ENCODE peak calls at places on chromosomes 6 and 20, in six cellular contexts. Z, I, A, F, D and O are unnamed samples.

GRCh38 chr20:48352042-48352441 is 475.8 kb downstream of the PREX1 start:
- DNase-seq in F (no peak), D (no peak), I (no peak), A (no peak), Z (no peak), O (no peak)

GRCh38 chr6:26501482-26501986 is 1.4 kb downstream of the BTN1A1 start:
- DNase-seq in Z (no peak), I (peak; percentile 74), A (peak; percentile 80), F (peak; percentile 12), D (no peak), O (peak; percentile 40)

GRCh38 chr6:82362868-82363267 is 749 bp upstream of the TPBG start:
- DNase-seq in Z (no peak), D (no peak), I (no peak), F (peak; percentile 78), A (no peak), O (no peak)

GRCh38 chr6:52157301-52157930 is 28.8 kb upstream of the IL17A start:
- DNase-seq in F (peak; percentile 31), Z (no peak), D (no peak), I (no peak), A (no peak), O (no peak)

GRCh38 chr20:12965880-12966270 is 42.9 kb upstream of the SPTLC3 start:
- DNase-seq in F (no peak), I (no peak), Z (no peak), D (no peak), A (no peak), O (no peak)

GRCh38 chr6:108872001-108872974 is 24.1 kb downstream of the ARMC2 start:
- DNase-seq in F (no peak), I (peak; percentile 64), A (no peak), Z (no peak), D (no peak), O (no peak)

GRCh38 chr6:1286972-1287600 is 24.8 kb upstream of the FOXQ1 start:
- DNase-seq in F (peak; percentile 97), Z (peak; percentile 29), A (no peak), I (no peak), D (no peak), O (no peak)

GRCh38 chr20:50015993-50016770 is 33.4 kb downstream of the SNAI1 start:
- DNase-seq in D (no peak), Z (no peak), F (no peak), I (no peak), A (no peak), O (peak; percentile 92)

GRCh38 chr20:10427060-10427692 is 6.8 kb downstream of the MKKS start:
- DNase-seq in I (peak; percentile 64), A (no peak), D (peak; percentile 11), Z (peak; percentile 55), F (peak; percentile 66), O (peak; percentile 48)

GRCh38 chr6:35782424-35782823 is 1.6 kb downstream of the CLPSL1 start:
- DNase-seq in D (no peak), Z (no peak), F (no peak), I (no peak), A (no peak), O (no peak)

GRCh38 chr6:62764841-62765240 is 446.4 kb upstream of the FKBP1C start:
- DNase-seq in D (no peak), I (no peak), A (no peak), F (no peak), Z (no peak), O (no peak)

GRCh38 chr6:79634491-79634890 is 3.4 kb downstream of the SH3BGRL2 start:
- DNase-seq in Z (no peak), I (no peak), A (no peak), F (no peak), D (no peak), O (no peak)

GRCh38 chr20:39691151-39691862 is 729.2 kb downstream of the DHX35 start:
- DNase-seq in F (no peak), D (no peak), I (no peak), Z (no peak), A (no peak), O (no peak)

GRCh38 chr6:33958208-33958862 is 154.5 kb upstream of the MLN start:
- DNase-seq in Z (no peak), D (no peak), I (no peak), F (no peak), A (no peak), O (no peak)

GRCh38 chr20:38338849-38339520 is 7.3 kb upstream of the LBP start:
- DNase-seq in F (no peak), Z (no peak), D (no peak), A (no peak), I (no peak), O (peak; percentile 84)

GRCh38 chr6:64685401-64685800 is 1021.6 kb downstream of the EYS start:
- DNase-seq in D (no peak), F (no peak), Z (no peak), I (no peak), A (no peak), O (no peak)

GRCh38 chr6:112879920-112880413 is 532.8 kb downstream of the RFPL4B start:
- DNase-seq in I (no peak), D (peak; percentile 82), A (no peak), F (no peak), Z (no peak), O (peak; percentile 80)

GRCh38 chr20:63775096-63775978 is 35.8 kb downstream of the SLC2A4RG start:
- DNase-seq in A (no peak), D (peak; percentile 52), I (no peak), F (peak; percentile 24), Z (no peak), O (no peak)

GRCh38 chr6:47451162-47451561 is 26.4 kb upstream of the CD2AP start:
- DNase-seq in I (no peak), A (no peak), D (no peak), Z (no peak), F (no peak), O (no peak)

GRCh38 chr20:51456511-51457280 is 85.8 kb downstream of the NFATC2 start:
- DNase-seq in F (peak; percentile 96), D (peak; percentile 85), A (peak; percentile 96), I (no peak), Z (peak; percentile 86), O (peak; percentile 64)

GRCh38 chr6:18585032-18585573 is 198.0 kb downstream of the RNF144B start:
- DNase-seq in F (peak; percentile 69), Z (no peak), A (no peak), D (peak; percentile 3), I (no peak), O (no peak)

GRCh38 chr20:2397091-2397490 is 16.4 kb downstream of the TGM6 start:
- DNase-seq in D (no peak), F (no peak), A (no peak), Z (no peak), I (no peak), O (no peak)

GRCh38 chr6:52512199-52512598 is 64.7 kb downstream of the TRAM2 start:
- DNase-seq in A (no peak), F (peak; percentile 94), D (no peak), Z (peak; percentile 43), I (no peak), O (no peak)

GRCh38 chr20:21571841-21572690 is 58.2 kb upstream of the NKX2-2 start:
- DNase-seq in Z (no peak), F (peak; percentile 1), D (no peak), A (no peak), I (no peak), O (no peak)

GRCh38 chr20:59003836-59004492 is 3.1 kb downstream of the CTSZ start:
- DNase-seq in A (peak; percentile 73), D (no peak), I (no peak), F (no peak), Z (no peak), O (peak; percentile 40)

GRCh38 chr6:41704656-41705328 is 30.6 kb downstream of the TFEB start:
- DNase-seq in D (no peak), A (no peak), F (no peak), Z (no peak), I (no peak), O (no peak)

GRCh38 chr6:91412532-91412931 is 825.7 kb upstream of the MAP3K7 start:
- DNase-seq in F (no peak), A (no peak), Z (no peak), I (no peak), D (no peak), O (no peak)

GRCh38 chr6:169326067-169326799 is 72.6 kb upstream of the THBS2 start:
- DNase-seq in Z (no peak), D (peak; percentile 31), I (no peak), A (no peak), F (peak; percentile 58), O (no peak)

GRCh38 chr6:27503436-27504030 is 30.6 kb upstream of the ZNF184 start:
- DNase-seq in D (peak; percentile 23), A (no peak), I (peak; percentile 97), F (peak; percentile 68), Z (no peak), O (peak; percentile 83)

GRCh38 chr6:3205913-3206312 is 21.5 kb downstream of the TUBB2B start:
- DNase-seq in F (peak; percentile 99), I (no peak), Z (no peak), D (no peak), A (no peak), O (no peak)

GRCh38 chr6:36337814-36338213 is 1.1 kb upstream of the BNIP5 start:
- DNase-seq in A (no peak), I (no peak), F (no peak), D (no peak), Z (no peak), O (no peak)